ENCODE peak calls at places on chromosome 5, in eight cellular contexts. V is GM10248, B is heart left ventricle, O is colonic mucosa, P is uterus, Z is H9, G is fibroblast of pulmonary artery, S is osteocyte. A is an unnamed sample.

GRCh38 chr5:36870399-36871040 is 6.0 kb upstream of the NIPBL start:
- DNase-seq in V (peak; percentile 64), B (no peak), O (no peak), P (no peak), Z (no peak), G (peak; percentile 80), S (no peak), A (no peak)

GRCh38 chr5:151036556-151036955 is 16.2 kb downstream of the GPX3 start:
- DNase-seq in V (no peak), B (no peak), O (no peak), P (no peak), Z (no peak), G (no peak), S (no peak), A (no peak)

GRCh38 chr5:7415123-7415522 is 19.2 kb downstream of the ADCY2 start:
- DNase-seq in V (no peak), B (no peak), O (no peak), P (no peak), Z (no peak), G (no peak), S (no peak), A (no peak)

GRCh38 chr5:171642894-171643293 is 142.7 kb upstream of the SMIM23 start:
- DNase-seq in V (no peak), B (no peak), O (no peak), P (no peak), Z (no peak), G (no peak), S (no peak), A (no peak)

GRCh38 chr5:138339086-138339456 is 1.0 kb downstream of the FAM53C start:
- DNase-seq in V (no peak), B (no peak), O (no peak), P (no peak), Z (no peak), G (peak; percentile 29), S (no peak), A (peak; percentile 14)

GRCh38 chr5:6026766-6027165 is 351.6 kb downstream of the MED10 start:
- DNase-seq in V (no peak), B (no peak), O (no peak), P (no peak), Z (no peak), G (no peak), S (no peak), A (no peak)

GRCh38 chr5:135240283-135240633 is 158.8 kb downstream of the MACROH2A1 start:
- DNase-seq in V (no peak), B (no peak), O (peak; percentile 13), P (no peak), Z (peak; percentile 7), G (no peak), S (peak; percentile 42), A (no peak)

GRCh38 chr5:6750951-6751685 is 37.9 kb downstream of the TENT4A start:
- DNase-seq in V (no peak), B (no peak), O (no peak), P (no peak), Z (no peak), G (no peak), S (no peak), A (no peak)

GRCh38 chr5:119255571-119256356 is 100.1 kb upstream of the TNFAIP8 start:
- DNase-seq in V (peak; percentile 21), B (no peak), O (peak; percentile 87), P (no peak), Z (peak; percentile 88), G (peak; percentile 17), S (no peak), A (no peak)

GRCh38 chr5:126777257-126777973 is 479 bp downstream of the LMNB1 start:
- DNase-seq in V (no peak), B (peak; percentile 36), O (peak; percentile 50), P (peak; percentile 41), Z (peak; percentile 41), G (peak; percentile 64), S (peak; percentile 86), A (peak; percentile 56)

GRCh38 chr5:165881259-165881658 is 2375.8 kb downstream of the MAT2B start:
- DNase-seq in V (no peak), B (no peak), O (no peak), P (no peak), Z (no peak), G (no peak), S (no peak), A (peak; percentile 7)

GRCh38 chr5:136038635-136039034 is 9.8 kb downstream of the TGFBI start:
- DNase-seq in V (no peak), B (no peak), O (no peak), P (no peak), Z (no peak), G (peak; percentile 56), S (no peak), A (no peak)

GRCh38 chr5:41527201-41527779 is 16.9 kb upstream of the PLCXD3 start:
- DNase-seq in V (no peak), B (peak; percentile 68), O (no peak), P (no peak), Z (no peak), G (peak; percentile 100), S (no peak), A (peak; percentile 46)

GRCh38 chr5:134403951-134404350 is 7.7 kb downstream of the CDKN2AIPNL start:
- DNase-seq in V (no peak), B (no peak), O (no peak), P (no peak), Z (no peak), G (no peak), S (no peak), A (no peak)

GRCh38 chr5:6837519-6838110 is 124.4 kb downstream of the TENT4A start:
- DNase-seq in V (peak; percentile 48), B (no peak), O (peak; percentile 34), P (no peak), Z (no peak), G (no peak), S (no peak), A (peak; percentile 41)

GRCh38 chr5:125528881-125529280 is 782.4 kb upstream of the ZNF608 start:
- DNase-seq in V (no peak), B (no peak), O (no peak), P (no peak), Z (no peak), G (no peak), S (no peak), A (no peak)

DNA sequence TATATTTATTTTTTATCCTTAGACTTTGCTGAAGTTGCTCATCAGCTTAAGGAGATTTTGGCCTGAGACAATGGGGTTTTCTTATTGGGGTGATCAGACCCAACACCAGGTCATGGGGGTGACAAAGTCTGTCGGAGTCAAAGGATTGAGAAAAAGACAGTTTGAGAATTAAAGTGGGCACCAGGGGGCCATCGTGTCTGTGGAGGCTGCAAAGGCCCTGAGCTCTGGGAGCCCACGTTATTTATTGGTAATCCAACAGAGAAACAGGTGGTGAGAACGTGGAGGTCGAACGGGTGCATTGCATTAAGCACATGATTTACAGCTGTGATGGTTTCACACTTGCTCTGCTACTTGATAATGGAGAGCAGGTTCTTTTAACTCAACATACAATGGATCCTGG is 102.5 kb upstream of the CDH10 start:
- DNase-seq in V (no peak), B (no peak), O (no peak), P (no peak), Z (no peak), G (no peak), S (no peak), A (no peak)
- TF ChIP-seq CTCF in V (no peak), B (no peak), O (no peak), P (no peak), Z (no peak), G (no peak), S (no peak), A (no peak)

GRCh38 chr5:83711982-83712601 is 8.6 kb downstream of the HAPLN1 start:
- DNase-seq in V (peak; percentile 37), B (no peak), O (peak; percentile 70), P (no peak), Z (no peak), G (peak; percentile 66), S (no peak), A (peak; percentile 72)
- TF ChIP-seq CTCF in V (peak; percentile 71), B (peak; percentile 84), O (peak; percentile 77), P (peak; percentile 49), Z (peak; percentile 86), G (peak; percentile 71), S (peak; percentile 79), A (peak; percentile 69)

GRCh38 chr5:68659876-68660275 is 433.9 kb upstream of the SLC30A5 start:
- DNase-seq in V (no peak), B (no peak), O (no peak), P (no peak), Z (no peak), G (peak; percentile 35), S (no peak), A (no peak)

GRCh38 chr5:68656936-68657857 is 436.6 kb upstream of the SLC30A5 start:
- DNase-seq in V (no peak), B (no peak), O (no peak), P (no peak), Z (peak; percentile 51), G (no peak), S (no peak), A (no peak)

GRCh38 chr5:68662804-68663307 is 431.0 kb upstream of the SLC30A5 start:
- DNase-seq in V (no peak), B (no peak), O (no peak), P (no peak), Z (no peak), G (no peak), S (no peak), A (no peak)

GRCh38 chr5:68658810-68659372 is 434.9 kb upstream of the SLC30A5 start:
- DNase-seq in V (no peak), B (no peak), O (no peak), P (no peak), Z (no peak), G (no peak), S (no peak), A (no peak)

DNA sequence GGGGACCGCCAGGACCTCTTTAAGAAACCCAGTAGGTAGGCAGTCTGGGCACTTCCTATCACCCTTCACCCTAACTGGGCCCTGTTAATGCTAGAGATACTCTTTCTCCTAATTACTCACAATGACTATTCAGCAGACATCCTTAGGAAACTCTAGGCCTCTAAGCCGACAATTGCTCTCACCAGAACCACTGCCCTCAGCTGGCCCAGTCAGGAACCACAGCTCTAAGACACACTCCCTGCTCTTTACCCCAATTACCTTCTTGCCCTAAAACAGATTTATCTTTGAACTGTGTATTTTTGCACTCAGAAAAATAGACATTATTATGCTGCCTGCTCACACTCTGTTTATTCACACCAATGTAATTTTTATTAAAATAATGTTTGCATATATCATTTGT is 432.6 kb upstream of the SLC30A5 start:
- DNase-seq in V (peak; percentile 40), B (no peak), O (peak; percentile 46), P (no peak), Z (peak; percentile 60), G (peak; percentile 41), S (no peak), A (peak; percentile 16)
- TF ChIP-seq CTCF in V (peak; percentile 36), B (peak; percentile 28), O (peak; percentile 46), P (no peak), Z (peak; percentile 76), G (peak; percentile 53), S (peak; percentile 32), A (peak; percentile 17)

DNA sequence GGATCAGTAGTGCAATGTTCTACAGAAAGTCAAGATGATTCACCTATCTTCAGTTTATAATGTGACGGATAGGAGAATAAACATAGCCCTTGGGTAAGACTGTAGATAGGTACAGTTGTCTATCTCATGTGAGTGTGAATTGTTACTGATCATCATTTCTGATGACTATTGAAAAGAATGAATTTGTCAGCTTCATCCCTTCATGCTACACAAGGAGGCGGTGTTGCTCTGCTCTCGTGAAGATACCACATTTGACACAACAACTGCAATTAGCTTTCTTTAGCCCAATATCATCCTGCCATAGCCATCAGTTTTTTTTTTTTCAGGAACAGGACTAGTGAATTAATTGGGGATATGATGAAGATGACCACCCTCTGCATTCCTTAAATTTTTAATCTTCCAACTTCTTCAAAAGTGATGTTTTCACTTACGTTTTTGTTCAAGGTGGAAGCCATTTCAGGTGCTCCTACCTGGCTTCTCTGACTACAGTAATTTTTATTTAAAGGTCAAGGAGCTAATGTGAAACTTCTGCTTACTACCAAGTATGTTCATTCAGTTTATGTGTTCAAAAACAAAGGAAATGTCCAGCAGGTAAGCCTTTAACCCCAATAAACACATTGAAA is 152.9 kb upstream of the MOCS2 start:
- DNase-seq in V (no peak), B (no peak), O (no peak), P (no peak), Z (no peak), G (peak; percentile 81), S (no peak), A (peak; percentile 55)
- TF ChIP-seq CTCF in V (peak; percentile 11), B (peak; percentile 49), O (no peak), P (no peak), Z (peak; percentile 79), G (peak; percentile 80), S (peak; percentile 70), A (peak; percentile 64)